ENCODE peak calls at places on chromosomes 11 and 22, in six cellular contexts. One of them, this sample, is unnamed. For H3K4me1, the result is how much of the 10 kb centered on the place peaks cover.

GRCh38 chr11:43920598-43921419 is 21.6 kb upstream of the C11orf96 start:
- DNase-seq in mucosa of descending colon: no peak
- DNase-seq in HAP-1: no peak
- DNase-seq in neuronal stem cell: no peak
- DNase-seq in thoracic aorta: peak
- DNase-seq in lower lobe of right lung: no peak
- DNase-seq in this sample: no peak

GRCh38 chr11:29317669-29318068 is 699.2 kb downstream of the KCNA4 start:
- DNase-seq in mucosa of descending colon: no peak
- DNase-seq in HAP-1: no peak
- DNase-seq in neuronal stem cell: no peak
- DNase-seq in thoracic aorta: no peak
- DNase-seq in lower lobe of right lung: no peak
- DNase-seq in this sample: no peak

GRCh38 chr11:119450590-119450989 is 27.6 kb upstream of the THY1 start:
- DNase-seq in mucosa of descending colon: no peak
- DNase-seq in HAP-1: no peak
- DNase-seq in neuronal stem cell: no peak
- DNase-seq in thoracic aorta: no peak
- DNase-seq in lower lobe of right lung: no peak
- DNase-seq in this sample: no peak

GRCh38 chr11:69894126-69895047 is 75.2 kb upstream of the FGF3 start:
- DNase-seq in mucosa of descending colon: no peak
- DNase-seq in HAP-1: no peak
- DNase-seq in neuronal stem cell: no peak
- DNase-seq in thoracic aorta: no peak
- DNase-seq in lower lobe of right lung: peak
- DNase-seq in this sample: peak

GRCh38 chr22:19892925-19893324 is 38.3 kb upstream of the GNB1L start:
- DNase-seq in mucosa of descending colon: no peak
- DNase-seq in HAP-1: no peak
- DNase-seq in neuronal stem cell: no peak
- DNase-seq in thoracic aorta: no peak
- DNase-seq in lower lobe of right lung: no peak
- DNase-seq in this sample: no peak

GRCh38 chr22:23380230-23380573 is 199.9 kb downstream of the IGLL1 start:
- DNase-seq in mucosa of descending colon: no peak
- DNase-seq in HAP-1: no peak
- DNase-seq in neuronal stem cell: no peak
- DNase-seq in thoracic aorta: no peak
- DNase-seq in lower lobe of right lung: no peak
- DNase-seq in this sample: no peak

GRCh38 chr11:587546-587945 is 11.3 kb downstream of the PHRF1 start:
- DNase-seq in mucosa of descending colon: no peak
- DNase-seq in HAP-1: no peak
- DNase-seq in neuronal stem cell: no peak
- DNase-seq in thoracic aorta: no peak
- DNase-seq in lower lobe of right lung: no peak
- DNase-seq in this sample: no peak

GRCh38 chr11:119722281-119722794 is 6.7 kb downstream of the NECTIN1 start:
- DNase-seq in mucosa of descending colon: peak
- DNase-seq in HAP-1: no peak
- DNase-seq in neuronal stem cell: no peak
- DNase-seq in thoracic aorta: no peak
- DNase-seq in lower lobe of right lung: no peak
- DNase-seq in this sample: no peak

GRCh38 chr11:44611687-44612437 is 46.4 kb downstream of the CD82 start:
- DNase-seq in mucosa of descending colon: no peak
- DNase-seq in HAP-1: no peak
- DNase-seq in neuronal stem cell: no peak
- DNase-seq in thoracic aorta: no peak
- DNase-seq in lower lobe of right lung: no peak
- DNase-seq in this sample: peak

GRCh38 chr22:43396934-43397457 is 14.8 kb upstream of the MPPED1 start:
- DNase-seq in mucosa of descending colon: peak
- DNase-seq in HAP-1: no peak
- DNase-seq in neuronal stem cell: no peak
- DNase-seq in thoracic aorta: no peak
- DNase-seq in lower lobe of right lung: no peak
- DNase-seq in this sample: no peak

GRCh38 chr11:74770456-74770855 is 21.8 kb downstream of the RNF169 start:
- DNase-seq in mucosa of descending colon: no peak
- DNase-seq in HAP-1: no peak
- DNase-seq in neuronal stem cell: no peak
- DNase-seq in thoracic aorta: no peak
- DNase-seq in lower lobe of right lung: no peak
- DNase-seq in this sample: no peak

GRCh38 chr11:95652002-95652472 is 137.5 kb downstream of the FAM76B start:
- DNase-seq in mucosa of descending colon: no peak
- DNase-seq in HAP-1: no peak
- DNase-seq in neuronal stem cell: no peak
- DNase-seq in thoracic aorta: no peak
- DNase-seq in lower lobe of right lung: no peak
- DNase-seq in this sample: no peak

GRCh38 chr11:73577496-73577917 is 20.4 kb downstream of the FAM168A start:
- DNase-seq in mucosa of descending colon: no peak
- DNase-seq in HAP-1: no peak
- DNase-seq in neuronal stem cell: no peak
- DNase-seq in thoracic aorta: no peak
- DNase-seq in lower lobe of right lung: no peak
- DNase-seq in this sample: no peak

GRCh38 chr11:111001986-111002616 is 243.4 kb upstream of the POU2AF2 start:
- DNase-seq in mucosa of descending colon: no peak
- DNase-seq in HAP-1: no peak
- DNase-seq in neuronal stem cell: no peak
- DNase-seq in thoracic aorta: no peak
- DNase-seq in lower lobe of right lung: no peak
- DNase-seq in this sample: no peak

GRCh38 chr22:27438271-27438980 is 363.1 kb downstream of the MN1 start:
- DNase-seq in mucosa of descending colon: peak
- DNase-seq in HAP-1: peak
- DNase-seq in neuronal stem cell: peak
- DNase-seq in thoracic aorta: no peak
- DNase-seq in lower lobe of right lung: no peak
- DNase-seq in this sample: no peak

GRCh38 chr11:63944987-63945386 is 6.2 kb downstream of the NAA40 start:
- DNase-seq in mucosa of descending colon: no peak
- DNase-seq in HAP-1: no peak
- DNase-seq in neuronal stem cell: no peak
- DNase-seq in thoracic aorta: peak
- DNase-seq in lower lobe of right lung: no peak
- DNase-seq in this sample: no peak

GRCh38 chr22:39148024-39148726 is 4.3 kb downstream of the CBX7 start:
- DNase-seq in mucosa of descending colon: peak
- DNase-seq in HAP-1: no peak
- DNase-seq in neuronal stem cell: no peak
- DNase-seq in thoracic aorta: no peak
- DNase-seq in lower lobe of right lung: no peak
- DNase-seq in this sample: no peak

GRCh38 chr11:102974552-102975280 is 19.2 kb upstream of the MMP13 start:
- DNase-seq in mucosa of descending colon: no peak
- DNase-seq in HAP-1: no peak
- DNase-seq in neuronal stem cell: no peak
- DNase-seq in thoracic aorta: no peak
- DNase-seq in lower lobe of right lung: no peak
- DNase-seq in this sample: no peak

GRCh38 chr22:32411829-32412592 is at the start of gene RTCB:
- DNase-seq in mucosa of descending colon: peak
- DNase-seq in HAP-1: peak
- DNase-seq in neuronal stem cell: peak
- DNase-seq in thoracic aorta: peak
- DNase-seq in lower lobe of right lung: peak
- DNase-seq in this sample: peak

GRCh38 chr11:122796128-122796717 is 42.1 kb upstream of the CRTAM start:
- DNase-seq in mucosa of descending colon: peak
- DNase-seq in HAP-1: peak
- DNase-seq in neuronal stem cell: peak
- DNase-seq in thoracic aorta: no peak
- DNase-seq in lower lobe of right lung: peak
- DNase-seq in this sample: peak

GRCh38 chr22:17703811-17704210 is 65.3 kb downstream of the BCL2L13 start:
- DNase-seq in mucosa of descending colon: no peak
- DNase-seq in HAP-1: no peak
- DNase-seq in neuronal stem cell: no peak
- DNase-seq in thoracic aorta: no peak
- DNase-seq in lower lobe of right lung: no peak
- DNase-seq in this sample: no peak

GRCh38 chr11:73350908-73351636 is 25.1 kb upstream of the RELT start:
- DNase-seq in mucosa of descending colon: peak
- DNase-seq in HAP-1: peak
- DNase-seq in neuronal stem cell: no peak
- DNase-seq in thoracic aorta: no peak
- DNase-seq in lower lobe of right lung: peak
- DNase-seq in this sample: peak

GRCh38 chr11:113473983-113474361 is 1.2 kb downstream of the DRD2 start:
- DNase-seq in mucosa of descending colon: no peak
- DNase-seq in HAP-1: no peak
- DNase-seq in neuronal stem cell: no peak
- DNase-seq in thoracic aorta: no peak
- DNase-seq in lower lobe of right lung: no peak
- DNase-seq in this sample: no peak

GRCh38 chr11:63532799-63533475 is 3.7 kb upstream of the PLAAT4 start:
- DNase-seq in mucosa of descending colon: no peak
- DNase-seq in HAP-1: peak
- DNase-seq in neuronal stem cell: no peak
- DNase-seq in thoracic aorta: no peak
- DNase-seq in lower lobe of right lung: no peak
- DNase-seq in this sample: no peak

GRCh38 chr11:110896358-110896757 is 184.1 kb upstream of the ARHGAP20 start:
- DNase-seq in mucosa of descending colon: no peak
- DNase-seq in HAP-1: no peak
- DNase-seq in neuronal stem cell: no peak
- DNase-seq in thoracic aorta: no peak
- DNase-seq in lower lobe of right lung: no peak
- DNase-seq in this sample: no peak

GRCh38 chr22:43755452-43755851 is 56.7 kb downstream of the EFCAB6 start:
- DNase-seq in mucosa of descending colon: no peak
- DNase-seq in HAP-1: no peak
- DNase-seq in neuronal stem cell: no peak
- DNase-seq in thoracic aorta: no peak
- DNase-seq in lower lobe of right lung: no peak
- DNase-seq in this sample: no peak

GRCh38 chr11:73404048-73404447 is 27.8 kb downstream of the RELT start:
- DNase-seq in mucosa of descending colon: no peak
- DNase-seq in HAP-1: peak
- DNase-seq in neuronal stem cell: no peak
- DNase-seq in thoracic aorta: no peak
- DNase-seq in lower lobe of right lung: peak
- DNase-seq in this sample: no peak

GRCh38 chr11:40241524-40242037 is 1217.9 kb downstream of the LRRC4C start:
- DNase-seq in mucosa of descending colon: no peak
- DNase-seq in HAP-1: no peak
- DNase-seq in neuronal stem cell: no peak
- DNase-seq in thoracic aorta: no peak
- DNase-seq in lower lobe of right lung: no peak
- DNase-seq in this sample: no peak

GRCh38 chr11:58330861-58331260 is 28.0 kb downstream of the OR5B17 start:
- DNase-seq in mucosa of descending colon: no peak
- DNase-seq in HAP-1: no peak
- DNase-seq in neuronal stem cell: no peak
- DNase-seq in thoracic aorta: no peak
- DNase-seq in lower lobe of right lung: no peak
- DNase-seq in this sample: no peak

GRCh38 chr22:46072030-46072881 is 78.1 kb upstream of the PPARA start:
- DNase-seq in mucosa of descending colon: peak
- DNase-seq in HAP-1: peak
- DNase-seq in neuronal stem cell: no peak
- DNase-seq in thoracic aorta: no peak
- DNase-seq in lower lobe of right lung: peak
- DNase-seq in this sample: peak
- H3K4me1 ChIP-seq in mucosa of descending colon: under half
- H3K4me1 ChIP-seq in HAP-1: under half
- H3K4me1 ChIP-seq in neuronal stem cell: under half
- H3K4me1 ChIP-seq in thoracic aorta: under half
- H3K4me1 ChIP-seq in lower lobe of right lung: half or more
- H3K4me1 ChIP-seq in this sample: under half

DNA sequence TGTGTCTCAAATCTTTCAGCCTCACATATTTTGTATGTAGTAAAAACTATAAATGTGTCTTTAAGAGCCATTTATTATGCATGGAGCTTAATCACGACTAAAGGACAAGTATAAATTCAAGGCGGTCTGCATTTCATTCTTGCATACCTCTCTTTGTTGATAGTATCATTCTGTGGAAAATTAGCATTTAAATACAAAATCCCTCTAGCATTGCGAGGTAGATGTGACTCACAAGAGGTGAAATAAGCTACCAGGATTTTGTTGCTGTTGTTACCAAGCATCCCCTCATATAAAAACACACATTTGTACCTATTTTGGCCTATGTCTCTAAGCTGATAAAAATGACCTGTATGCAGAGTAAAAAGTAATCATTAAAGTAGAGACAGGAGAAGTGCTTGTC is 537.4 kb upstream of the LUZP2 start:
- DNase-seq in mucosa of descending colon: no peak
- DNase-seq in HAP-1: peak
- DNase-seq in neuronal stem cell: no peak
- DNase-seq in thoracic aorta: no peak
- DNase-seq in lower lobe of right lung: no peak
- DNase-seq in this sample: no peak
- H3K4me3 ChIP-seq in mucosa of descending colon: no peak
- H3K4me3 ChIP-seq in HAP-1: no peak
- H3K4me3 ChIP-seq in neuronal stem cell: no peak
- H3K4me3 ChIP-seq in thoracic aorta: no peak
- H3K4me3 ChIP-seq in lower lobe of right lung: no peak
- H3K4me3 ChIP-seq in this sample: no peak

GRCh38 chr11:118050208-118050891 is 26.5 kb upstream of the TMPRSS4 start:
- DNase-seq in mucosa of descending colon: no peak
- DNase-seq in HAP-1: no peak
- DNase-seq in neuronal stem cell: no peak
- DNase-seq in thoracic aorta: no peak
- DNase-seq in lower lobe of right lung: no peak
- DNase-seq in this sample: no peak

GRCh38 chr11:118049771-118050170 is 27.1 kb upstream of the TMPRSS4 start:
- DNase-seq in mucosa of descending colon: no peak
- DNase-seq in HAP-1: no peak
- DNase-seq in neuronal stem cell: no peak
- DNase-seq in thoracic aorta: no peak
- DNase-seq in lower lobe of right lung: no peak
- DNase-seq in this sample: no peak

GRCh38 chr11:118046964-118047700 is 29.7 kb upstream of the TMPRSS4 start:
- DNase-seq in mucosa of descending colon: no peak
- DNase-seq in HAP-1: no peak
- DNase-seq in neuronal stem cell: no peak
- DNase-seq in thoracic aorta: no peak
- DNase-seq in lower lobe of right lung: no peak
- DNase-seq in this sample: no peak

GRCh38 chr11:118047749-118048148 is 29.1 kb upstream of the TMPRSS4 start:
- DNase-seq in mucosa of descending colon: no peak
- DNase-seq in HAP-1: no peak
- DNase-seq in neuronal stem cell: no peak
- DNase-seq in thoracic aorta: no peak
- DNase-seq in lower lobe of right lung: no peak
- DNase-seq in this sample: no peak

GRCh38 chr11:118048472-118049370 is 28.2 kb upstream of the TMPRSS4 start:
- DNase-seq in mucosa of descending colon: no peak
- DNase-seq in HAP-1: no peak
- DNase-seq in neuronal stem cell: no peak
- DNase-seq in thoracic aorta: no peak
- DNase-seq in lower lobe of right lung: no peak
- DNase-seq in this sample: no peak
- H3K4me1 ChIP-seq in mucosa of descending colon: under half
- H3K4me1 ChIP-seq in HAP-1: under half
- H3K4me1 ChIP-seq in neuronal stem cell: under half
- H3K4me1 ChIP-seq in thoracic aorta: under half
- H3K4me1 ChIP-seq in lower lobe of right lung: under half
- H3K4me1 ChIP-seq in this sample: half or more

GRCh38 chr11:67355023-67355793 is 1.9 kb upstream of the POLD4 start:
- DNase-seq in mucosa of descending colon: peak
- DNase-seq in HAP-1: no peak
- DNase-seq in neuronal stem cell: no peak
- DNase-seq in thoracic aorta: no peak
- DNase-seq in lower lobe of right lung: no peak
- DNase-seq in this sample: no peak
- H3K4me3 ChIP-seq in mucosa of descending colon: no peak
- H3K4me3 ChIP-seq in HAP-1: no peak
- H3K4me3 ChIP-seq in neuronal stem cell: peak
- H3K4me3 ChIP-seq in thoracic aorta: no peak
- H3K4me3 ChIP-seq in lower lobe of right lung: no peak
- H3K4me3 ChIP-seq in this sample: no peak